ENCODE peak calls at places on chromosomes 6 and 20, in six cellular contexts. One of them, this sample, is unnamed.

GRCh38 chr6:36839819-36840379 is 655 bp upstream of the CPNE5 start:
- DNase-seq in body of pancreas: peak
- DNase-seq in uterus: peak
- DNase-seq in activated CD4-positive, CD25-positive, alpha-beta regulatory T cell: no peak
- DNase-seq in ELR: peak
- DNase-seq in DMS153: no peak
- DNase-seq in this sample: no peak

GRCh38 chr6:14841901-14842421 is 403.9 kb upstream of the JARID2 start:
- DNase-seq in uterus: peak
- DNase-seq in body of pancreas: peak
- DNase-seq in activated CD4-positive, CD25-positive, alpha-beta regulatory T cell: no peak
- DNase-seq in ELR: peak
- DNase-seq in DMS153: no peak
- DNase-seq in this sample: peak

GRCh38 chr6:145643760-145644159 is 91.6 kb downstream of the EPM2A start:
- DNase-seq in activated CD4-positive, CD25-positive, alpha-beta regulatory T cell: no peak
- DNase-seq in uterus: no peak
- DNase-seq in DMS153: no peak
- DNase-seq in body of pancreas: no peak
- DNase-seq in ELR: peak
- DNase-seq in this sample: peak

GRCh38 chr6:10529231-10529801 is 8.2 kb downstream of the GCNT2 start:
- DNase-seq in activated CD4-positive, CD25-positive, alpha-beta regulatory T cell: no peak
- DNase-seq in body of pancreas: peak
- DNase-seq in ELR: no peak
- DNase-seq in DMS153: no peak
- DNase-seq in uterus: no peak
- DNase-seq in this sample: no peak

GRCh38 chr6:44067073-44067759 is 60.0 kb downstream of the MRPL14 start:
- DNase-seq in DMS153: no peak
- DNase-seq in uterus: peak
- DNase-seq in body of pancreas: no peak
- DNase-seq in ELR: no peak
- DNase-seq in activated CD4-positive, CD25-positive, alpha-beta regulatory T cell: no peak
- DNase-seq in this sample: no peak

GRCh38 chr6:28589952-28590340 is 64.3 kb downstream of the GPX5 start:
- DNase-seq in DMS153: no peak
- DNase-seq in uterus: no peak
- DNase-seq in activated CD4-positive, CD25-positive, alpha-beta regulatory T cell: no peak
- DNase-seq in ELR: no peak
- DNase-seq in body of pancreas: no peak
- DNase-seq in this sample: no peak

GRCh38 chr20:36775196-36775595 is 1.6 kb upstream of the DSN1 start:
- DNase-seq in body of pancreas: no peak
- DNase-seq in activated CD4-positive, CD25-positive, alpha-beta regulatory T cell: no peak
- DNase-seq in ELR: peak
- DNase-seq in DMS153: no peak
- DNase-seq in uterus: no peak
- DNase-seq in this sample: no peak

GRCh38 chr6:44850367-44850766 is 462.9 kb downstream of the CDC5L start:
- DNase-seq in activated CD4-positive, CD25-positive, alpha-beta regulatory T cell: no peak
- DNase-seq in DMS153: no peak
- DNase-seq in uterus: no peak
- DNase-seq in ELR: no peak
- DNase-seq in body of pancreas: no peak
- DNase-seq in this sample: no peak

GRCh38 chr6:56232446-56232845 is 14.9 kb downstream of the COL21A1 start:
- DNase-seq in ELR: no peak
- DNase-seq in body of pancreas: no peak
- DNase-seq in DMS153: no peak
- DNase-seq in uterus: no peak
- DNase-seq in activated CD4-positive, CD25-positive, alpha-beta regulatory T cell: no peak
- DNase-seq in this sample: no peak

GRCh38 chr20:62753626-62754025 is 42.6 kb upstream of the MRGBP start:
- DNase-seq in uterus: no peak
- DNase-seq in body of pancreas: no peak
- DNase-seq in DMS153: no peak
- DNase-seq in activated CD4-positive, CD25-positive, alpha-beta regulatory T cell: no peak
- DNase-seq in ELR: no peak
- DNase-seq in this sample: no peak

GRCh38 chr6:143419526-143419925 is 31.0 kb downstream of the ADAT2 start:
- DNase-seq in ELR: no peak
- DNase-seq in uterus: no peak
- DNase-seq in DMS153: no peak
- DNase-seq in body of pancreas: no peak
- DNase-seq in activated CD4-positive, CD25-positive, alpha-beta regulatory T cell: no peak
- DNase-seq in this sample: no peak

GRCh38 chr20:59845472-59845871 is 88.0 kb downstream of the SYCP2 start:
- DNase-seq in ELR: no peak
- DNase-seq in body of pancreas: no peak
- DNase-seq in DMS153: no peak
- DNase-seq in activated CD4-positive, CD25-positive, alpha-beta regulatory T cell: no peak
- DNase-seq in uterus: no peak
- DNase-seq in this sample: no peak